ENCODE peak calls at places on chromosomes 3 and 15, in four cellular contexts. T, H, L and Z are unnamed samples. For H3K9me3, the result is how much of the 10 kb centered on the place peaks cover.

GRCh38 chr15:77607111-77607893 is 25.4 kb downstream of the LINGO1 start:
- DNase-seq in T (peak), H (no peak), L (no peak), Z (no peak)

GRCh38 chr3:71309342-71309741 is 274.2 kb downstream of the FOXP1 start:
- DNase-seq in T (no peak), H (no peak), L (no peak), Z (no peak)

GRCh38 chr3:187669675-187670504 is at the start of gene SST:
- DNase-seq in T (peak), H (no peak), L (no peak), Z (no peak)

GRCh38 chr15:55343168-55343567 is 24.1 kb downstream of the PIGB start:
- DNase-seq in T (no peak), H (no peak), L (no peak), Z (no peak)

GRCh38 chr15:68252925-68253534 is 23.5 kb upstream of the CLN6 start:
- DNase-seq in T (peak), H (peak), L (no peak), Z (peak)

GRCh38 chr3:56135941-56136340 is 332.3 kb downstream of the ERC2 start:
- DNase-seq in T (no peak), H (no peak), L (no peak), Z (no peak)

GRCh38 chr3:51340311-51340829 is 44.7 kb upstream of the MANF start:
- DNase-seq in T (no peak), H (no peak), L (no peak), Z (peak)

GRCh38 chr3:179348325-179349013 is 960 bp downstream of the MFN1 start:
- DNase-seq in T (peak), H (peak), L (no peak), Z (no peak)

GRCh38 chr3:13574798-13575451 is 26.0 kb downstream of the FBLN2 start:
- DNase-seq in T (peak), H (no peak), L (no peak), Z (no peak)

GRCh38 chr3:197802505-197803459 is 11.7 kb downstream of the LRCH3 start:
- DNase-seq in T (peak), H (no peak), L (no peak), Z (no peak)

DNA sequence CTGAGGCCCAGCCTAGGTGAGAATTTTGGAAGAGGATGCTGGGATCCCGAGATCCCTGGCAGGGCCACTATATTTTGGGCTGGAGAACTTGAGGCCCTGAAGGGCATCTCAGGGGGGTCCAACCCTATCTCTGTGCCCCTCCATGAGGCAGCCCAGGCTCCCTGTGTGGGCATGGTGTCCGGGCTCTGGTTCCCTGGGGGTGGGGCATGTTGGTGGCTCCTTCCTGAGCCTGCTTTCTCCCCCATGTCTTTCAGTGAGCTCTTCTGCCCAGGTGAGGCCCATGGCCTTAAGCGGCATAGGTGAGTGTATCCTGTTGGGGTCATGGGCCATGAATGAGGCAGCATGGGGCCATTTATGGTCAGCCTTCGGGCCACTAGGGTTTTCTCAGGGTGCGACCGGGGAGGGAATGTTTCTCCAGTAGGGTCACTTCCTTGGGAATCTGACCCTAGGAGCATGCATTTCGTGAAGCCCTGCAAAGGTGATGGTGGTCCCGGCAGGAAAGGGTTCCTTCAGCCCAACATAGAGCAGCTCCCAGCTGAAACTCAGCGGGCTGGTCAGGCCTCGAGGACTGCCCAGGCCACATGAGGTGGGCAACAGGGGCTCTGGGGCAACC is 191.3 kb downstream of the UBE3A start:
- DNase-seq in T (no peak), H (no peak), L (no peak), Z (no peak)
- H3K9me3 ChIP-seq in T (under half), H (under half), L (half or more), Z (under half)

GRCh38 chr3:69718832-69719231 is 20.4 kb upstream of the MITF start:
- DNase-seq in T (no peak), H (no peak), L (peak), Z (no peak)

GRCh38 chr3:69716119-69716518 is 23.1 kb upstream of the MITF start:
- DNase-seq in T (no peak), H (no peak), L (no peak), Z (no peak)

GRCh38 chr3:69719292-69719691 is 20.0 kb upstream of the MITF start:
- DNase-seq in T (peak), H (no peak), L (no peak), Z (no peak)

GRCh38 chr3:69720824-69721223 is 18.4 kb upstream of the MITF start:
- DNase-seq in T (no peak), H (no peak), L (no peak), Z (no peak)

DNA sequence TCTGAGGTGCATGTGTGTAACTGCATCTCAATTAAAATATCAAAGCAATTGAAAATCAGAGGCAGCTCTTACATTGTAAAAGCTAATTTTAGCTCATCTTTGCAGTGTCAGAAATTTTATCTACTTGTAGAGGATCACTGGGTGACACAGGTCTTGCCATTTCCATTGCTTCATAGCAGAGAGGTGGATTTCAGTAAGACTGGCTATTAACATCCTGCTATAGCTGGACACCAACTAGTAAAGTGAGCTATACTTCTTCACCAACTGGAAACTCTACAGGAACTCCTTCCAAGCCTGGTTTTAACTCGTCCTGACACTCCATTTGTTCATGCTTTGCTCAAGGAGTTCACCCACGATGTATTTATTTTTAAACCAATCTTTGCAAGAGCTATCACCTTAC is 19.5 kb upstream of the MITF start:
- DNase-seq in T (no peak), H (no peak), L (no peak), Z (no peak)
- TF ChIP-seq CTCF in T (no peak), H (no peak), L (no peak), Z (no peak)

DNA sequence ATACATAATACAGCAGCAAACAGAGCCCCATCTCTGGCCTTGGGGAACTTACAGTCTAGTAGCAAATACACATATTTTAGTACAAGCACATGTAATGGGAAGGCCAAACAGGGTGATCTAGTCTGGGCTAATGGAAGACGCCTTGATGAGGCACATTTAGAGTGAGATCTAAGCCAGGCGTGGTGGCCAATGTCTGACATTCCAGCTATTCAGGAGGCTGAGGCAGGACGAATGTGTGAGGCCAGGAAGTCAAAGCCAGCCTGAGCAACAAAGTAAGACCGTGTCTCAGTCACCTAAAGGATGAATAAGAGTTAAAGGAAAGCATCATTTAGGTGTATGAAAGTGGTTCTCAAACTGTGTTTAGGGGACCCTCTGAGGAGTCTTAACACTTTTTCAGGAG is 291.9 kb downstream of the MAGI1 start:
- DNase-seq in T (no peak), H (no peak), L (no peak), Z (no peak)
- TF ChIP-seq EGR1 in T (no peak), H (no peak), L (no peak), Z (no peak)

GRCh38 chr15:26631894-26632293 is 141.0 kb downstream of the GABRB3 start:
- DNase-seq in T (peak), H (no peak), L (no peak), Z (no peak)

GRCh38 chr15:26632500-26632899 is 140.4 kb downstream of the GABRB3 start:
- DNase-seq in T (no peak), H (no peak), L (no peak), Z (no peak)

GRCh38 chr15:26630857-26631256 is 142.0 kb downstream of the GABRB3 start:
- DNase-seq in T (no peak), H (no peak), L (no peak), Z (no peak)

GRCh38 chr15:26634319-26634718 is 138.5 kb downstream of the GABRB3 start:
- DNase-seq in T (no peak), H (no peak), L (no peak), Z (no peak)

DNA sequence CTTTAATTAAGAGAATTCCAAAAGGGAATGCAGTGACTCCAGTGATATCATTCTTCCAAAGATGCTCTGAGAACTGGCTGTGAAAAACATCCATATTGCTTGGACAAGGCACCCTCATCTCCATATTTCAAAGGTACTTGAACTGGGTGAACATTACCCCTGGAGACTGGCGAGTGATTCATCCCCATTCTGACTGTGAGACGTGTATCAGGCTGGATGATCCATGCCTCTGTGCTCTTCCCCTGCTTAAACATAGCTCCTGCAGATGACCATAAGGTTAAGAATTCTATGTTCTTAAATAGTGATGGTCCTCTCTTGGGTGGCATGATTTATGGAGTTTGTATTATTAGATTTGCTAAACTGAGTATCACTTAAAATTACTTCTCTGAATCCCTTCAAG is 137.8 kb downstream of the GABRB3 start:
- DNase-seq in T (no peak), H (no peak), L (no peak), Z (no peak)
- H3K9me3 ChIP-seq in T (under half), H (under half), L (under half), Z (half or more)

DNA sequence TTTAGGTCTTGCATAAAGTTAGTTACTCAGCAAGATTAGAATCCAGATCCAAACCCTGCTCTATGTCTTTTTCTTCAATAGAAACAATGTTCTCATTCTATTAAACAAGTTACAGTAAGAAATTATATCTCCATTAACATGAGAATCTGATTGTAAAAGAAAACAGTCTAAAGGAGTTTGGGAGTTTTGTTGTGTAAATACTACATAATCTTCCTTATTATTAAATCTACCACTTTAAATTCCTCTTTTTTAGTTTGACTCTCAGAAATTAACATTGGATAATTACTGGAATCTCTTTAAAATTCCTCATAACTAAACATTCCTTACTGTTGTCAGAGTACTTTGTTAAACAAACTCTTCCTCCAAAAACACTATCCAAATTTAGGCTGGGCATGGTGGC is 1.7 kb upstream of the GOLIM4 start:
- DNase-seq in T (no peak), H (no peak), L (no peak), Z (no peak)
- TF ChIP-seq CTCF in T (no peak), H (no peak), L (no peak), Z (no peak)

DNA sequence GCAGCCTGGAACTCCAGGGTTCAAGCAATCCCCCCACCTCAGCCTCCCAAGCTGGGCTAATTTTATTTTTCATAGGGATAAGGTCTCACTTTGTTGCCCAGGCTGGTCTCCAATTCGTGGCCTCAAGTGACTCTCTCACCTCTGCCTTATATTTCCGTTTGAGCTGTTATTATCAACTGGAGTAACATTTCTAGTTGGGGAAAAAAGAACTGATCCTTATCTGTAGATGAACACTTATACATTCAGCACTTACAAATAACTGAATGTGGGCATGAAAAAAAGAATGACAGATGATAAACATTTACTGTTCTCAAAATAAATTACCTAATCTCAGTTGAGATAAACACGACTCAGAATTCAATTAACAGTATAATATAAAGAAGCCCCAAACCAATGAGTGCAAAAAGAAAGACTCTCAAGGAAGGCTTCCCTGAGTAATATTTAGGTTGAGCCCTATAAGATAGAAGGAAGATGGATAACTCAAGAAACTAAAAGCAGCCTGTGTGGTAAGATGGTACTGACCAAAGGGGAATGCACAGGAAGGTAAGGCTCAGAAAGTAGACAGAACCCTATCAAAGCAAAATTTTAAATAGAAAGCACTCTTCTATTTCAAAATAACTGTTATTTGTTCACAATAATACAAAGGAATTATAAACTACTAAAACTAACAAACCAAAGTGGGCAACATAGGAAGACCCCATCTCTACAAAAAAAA is 11.8 kb downstream of the UBE3A start:
- DNase-seq in T (peak), H (no peak), L (no peak), Z (no peak)
- TF ChIP-seq EGR1 in T (no peak), H (no peak), L (no peak), Z (no peak)

DNA sequence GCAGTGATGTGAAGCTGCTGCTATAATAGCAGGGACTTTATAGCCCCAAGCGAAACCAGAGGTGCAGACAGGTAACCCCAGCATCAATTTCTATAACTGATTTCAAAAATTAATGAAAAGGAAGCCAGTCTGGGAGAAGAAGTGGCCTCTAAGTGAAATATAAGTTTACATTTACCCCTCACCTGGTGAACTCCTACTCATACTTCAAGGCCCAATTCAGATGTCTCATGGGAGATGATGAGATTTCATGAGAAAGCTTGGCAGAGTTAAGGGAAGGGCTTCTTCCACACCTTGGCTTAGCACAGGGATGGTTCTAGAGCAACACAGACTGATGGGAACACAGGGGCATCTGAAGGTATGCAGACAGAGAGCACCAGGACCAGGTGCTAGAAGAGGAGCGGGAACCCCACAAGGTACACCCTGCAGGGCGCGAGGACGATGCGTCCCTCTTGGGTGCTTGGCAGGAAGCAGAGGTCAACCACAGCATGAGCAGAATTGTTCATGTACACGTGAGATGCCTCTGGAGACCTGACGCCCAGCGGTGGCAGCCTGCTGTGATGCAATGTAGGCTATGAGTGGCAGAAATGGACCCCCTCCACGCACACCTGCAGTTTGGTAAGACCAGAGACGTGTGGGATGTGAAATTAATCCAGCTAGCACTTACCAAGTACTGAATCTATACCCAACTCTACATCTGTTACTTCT is 102.9 kb downstream of the SRGAP3 start:
- DNase-seq in T (no peak), H (no peak), L (no peak), Z (no peak)
- H3K9me3 ChIP-seq in T (under half), H (under half), L (under half), Z (under half)

GRCh38 chr3:184691397-184692131 is 20.3 kb downstream of the MAGEF1 start:
- DNase-seq in T (no peak), H (no peak), L (no peak), Z (no peak)

GRCh38 chr3:184690236-184690883 is 21.5 kb downstream of the MAGEF1 start:
- DNase-seq in T (no peak), H (no peak), L (no peak), Z (no peak)

GRCh38 chr3:184694694-184695093 is 17.2 kb downstream of the MAGEF1 start:
- DNase-seq in T (no peak), H (no peak), L (no peak), Z (no peak)

GRCh38 chr3:184694266-184694665 is 17.6 kb downstream of the MAGEF1 start:
- DNase-seq in T (no peak), H (no peak), L (no peak), Z (no peak)

GRCh38 chr3:184693011-184693975 is 18.6 kb downstream of the MAGEF1 start:
- DNase-seq in T (no peak), H (no peak), L (no peak), Z (no peak)
- TF ChIP-seq CTCF in T (no peak), H (no peak), L (no peak), Z (no peak)

DNA sequence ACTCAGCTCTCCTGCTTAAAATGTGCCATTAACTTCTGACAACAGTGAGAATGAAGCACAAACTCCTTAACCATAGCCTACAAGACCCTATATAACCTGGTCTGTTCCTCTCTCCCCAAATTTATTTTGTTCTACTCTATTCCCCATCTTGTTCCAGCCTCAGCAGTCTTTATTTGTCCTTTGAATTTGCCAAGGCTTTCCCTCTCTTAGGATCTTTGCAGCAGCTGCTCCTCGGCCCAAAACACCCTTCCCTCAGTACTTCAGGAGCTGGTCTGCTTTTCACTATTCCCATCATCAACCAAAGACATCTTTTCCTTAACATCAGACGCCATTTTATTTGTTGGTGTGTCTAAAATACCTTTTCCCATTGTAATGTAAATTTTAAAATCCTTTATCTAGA is 10.2 kb downstream of the PRICKLE2 start:
- DNase-seq in T (no peak), H (no peak), L (no peak), Z (no peak)
- TF ChIP-seq EGR1 in T (no peak), H (no peak), L (no peak), Z (no peak)

GRCh38 chr15:79916424-79916823 is 19.6 kb upstream of the MTHFS start:
- DNase-seq in T (no peak), H (no peak), L (no peak), Z (no peak)
- H3K9me3 ChIP-seq in T (under half), H (half or more), L (under half), Z (under half)